ENCODE peak calls at places on chromosomes 6 and 20, in nine cellular contexts. N is AML-193, Y is BJ, Z is activated T-cell treated with anti-CD3 and anti-CD28 coated beads for 1 hour, W is HS-5, K is fibroblast of lung, T is hypothalamus, V is heart right ventricle, P is AG08396. U is an unnamed sample.

GRCh38 chr6:113642714-113643442 is 214.3 kb upstream of the MARCKS start:
- DNase-seq in N (no peak), Y (no peak), Z (no peak), W (no peak), K (peak), T (no peak), V (no peak), P (no peak), U (no peak)

GRCh38 chr6:143747347-143747842 is 69.6 kb downstream of the PHACTR2 start:
- DNase-seq in N (no peak), Y (no peak), Z (no peak), W (no peak), K (no peak), T (no peak), V (no peak), P (no peak), U (no peak)

GRCh38 chr20:60250251-60250650 is 292.0 kb downstream of the CDH26 start:
- DNase-seq in N (no peak), Y (no peak), Z (no peak), W (no peak), K (no peak), T (no peak), V (no peak), P (no peak), U (no peak)

GRCh38 chr6:21898107-21898796 is 304.7 kb downstream of the SOX4 start:
- DNase-seq in N (no peak), Y (no peak), Z (no peak), W (no peak), K (peak), T (no peak), V (no peak), P (no peak), U (no peak)

GRCh38 chr6:131575834-131576478 is 2.9 kb downstream of the ARG1 start:
- DNase-seq in N (peak), Y (no peak), Z (no peak), W (no peak), K (no peak), T (no peak), V (no peak), P (no peak), U (no peak)

GRCh38 chr20:51511861-51512619 is 30.5 kb downstream of the NFATC2 start:
- DNase-seq in N (no peak), Y (no peak), Z (no peak), W (no peak), K (no peak), T (no peak), V (no peak), P (no peak), U (no peak)

GRCh38 chr20:24584538-24585356 is 115.3 kb downstream of the SYNDIG1 start:
- DNase-seq in N (no peak), Y (no peak), Z (no peak), W (peak), K (peak), T (no peak), V (no peak), P (peak), U (no peak)

GRCh38 chr20:23884136-23884770 is 4.7 kb upstream of the CST5 start:
- DNase-seq in N (no peak), Y (no peak), Z (no peak), W (no peak), K (no peak), T (no peak), V (no peak), P (no peak), U (no peak)

GRCh38 chr20:31919756-31920155 is 32.1 kb downstream of the PDRG1 start:
- DNase-seq in N (no peak), Y (no peak), Z (no peak), W (no peak), K (no peak), T (no peak), V (no peak), P (no peak), U (no peak)

GRCh38 chr6:155219858-155220301 is 43.9 kb upstream of the CLDN20 start:
- DNase-seq in N (no peak), Y (no peak), Z (no peak), W (no peak), K (no peak), T (no peak), V (no peak), P (peak), U (no peak)

GRCh38 chr6:54737247-54737646 is 109.3 kb upstream of the FAM83B start:
- DNase-seq in N (peak), Y (no peak), Z (no peak), W (no peak), K (no peak), T (no peak), V (no peak), P (peak), U (no peak)

GRCh38 chr6:130838971-130839370 is 11.8 kb downstream of the SMLR1 start:
- DNase-seq in N (no peak), Y (no peak), Z (no peak), W (no peak), K (no peak), T (no peak), V (no peak), P (no peak), U (no peak)

GRCh38 chr6:40395066-40395697 is 192.0 kb downstream of the LRFN2 start:
- DNase-seq in N (no peak), Y (no peak), Z (no peak), W (no peak), K (no peak), T (no peak), V (no peak), P (no peak), U (no peak)

GRCh38 chr6:2534406-2535139 is 216.1 kb downstream of the MYLK4 start:
- DNase-seq in N (no peak), Y (no peak), Z (no peak), W (no peak), K (no peak), T (no peak), V (no peak), P (no peak), U (no peak)

GRCh38 chr6:143601501-143601900 is 76.3 kb upstream of the PHACTR2 start:
- DNase-seq in N (no peak), Y (no peak), Z (no peak), W (no peak), K (no peak), T (no peak), V (no peak), P (no peak), U (no peak)

GRCh38 chr20:33667245-33668086 is 723 bp downstream of the ACTL10 start:
- DNase-seq in N (no peak), Y (no peak), Z (no peak), W (peak), K (peak), T (peak), V (peak), P (no peak), U (peak)

GRCh38 chr6:152295346-152295745 is 341.8 kb downstream of the SYNE1 start:
- DNase-seq in N (no peak), Y (no peak), Z (no peak), W (peak), K (peak), T (no peak), V (no peak), P (peak), U (no peak)

GRCh38 chr20:58651548-58651822 is 402 bp downstream of the STX16 start:
- DNase-seq in N (no peak), Y (no peak), Z (no peak), W (no peak), K (no peak), T (peak), V (no peak), P (no peak), U (no peak)

GRCh38 chr20:17735206-17735804 is 35.5 kb downstream of the BANF2 start:
- DNase-seq in N (no peak), Y (no peak), Z (no peak), W (no peak), K (peak), T (no peak), V (no peak), P (no peak), U (no peak)

GRCh38 chr6:168746013-168746412 is 305.0 kb downstream of the SMOC2 start:
- DNase-seq in N (no peak), Y (no peak), Z (no peak), W (no peak), K (no peak), T (no peak), V (no peak), P (no peak), U (no peak)

GRCh38 chr20:59258103-59258705 is 42.2 kb upstream of the EDN3 start:
- DNase-seq in N (peak), Y (no peak), Z (no peak), W (no peak), K (no peak), T (no peak), V (no peak), P (no peak), U (no peak)

GRCh38 chr6:40322336-40322735 is 264.8 kb downstream of the LRFN2 start:
- DNase-seq in N (no peak), Y (no peak), Z (no peak), W (no peak), K (no peak), T (no peak), V (no peak), P (no peak), U (no peak)

GRCh38 chr6:161743526-161744196 is 469.8 kb upstream of the AGPAT4 start:
- DNase-seq in N (no peak), Y (no peak), Z (no peak), W (no peak), K (no peak), T (no peak), V (no peak), P (no peak), U (no peak)

GRCh38 chr6:138752017-138752416 is 21.6 kb upstream of the CCDC28A start:
- DNase-seq in N (no peak), Y (no peak), Z (no peak), W (no peak), K (no peak), T (no peak), V (no peak), P (no peak), U (no peak)

GRCh38 chr20:23497458-23498026 is 6.6 kb downstream of the CST8 start:
- DNase-seq in N (no peak), Y (no peak), Z (no peak), W (no peak), K (no peak), T (no peak), V (no peak), P (no peak), U (no peak)

GRCh38 chr20:44805991-44806729 is 4.2 kb downstream of the RIMS4 start:
- DNase-seq in N (no peak), Y (no peak), Z (no peak), W (no peak), K (peak), T (peak), V (no peak), P (peak), U (no peak)

GRCh38 chr20:4513720-4514119 is 208.0 kb upstream of the PRND start:
- DNase-seq in N (no peak), Y (no peak), Z (no peak), W (peak), K (peak), T (no peak), V (no peak), P (peak), U (no peak)

GRCh38 chr6:36791553-36792171 is 47.6 kb downstream of the CPNE5 start:
- DNase-seq in N (no peak), Y (no peak), Z (no peak), W (no peak), K (no peak), T (no peak), V (no peak), P (no peak), U (no peak)

GRCh38 chr20:43636429-43636828 is 30.5 kb upstream of the MYBL2 start:
- DNase-seq in N (no peak), Y (no peak), Z (no peak), W (no peak), K (no peak), T (no peak), V (no peak), P (no peak), U (no peak)

GRCh38 chr20:32155017-32155965 is 45.8 kb downstream of the TM9SF4 start:
- DNase-seq in N (peak), Y (peak), Z (peak), W (peak), K (peak), T (peak), V (peak), P (peak), U (no peak)

GRCh38 chr6:127690092-127690491 is 113.1 kb downstream of the C6orf58 start:
- DNase-seq in N (peak), Y (no peak), Z (no peak), W (no peak), K (peak), T (no peak), V (no peak), P (peak), U (no peak)

GRCh38 chr20:53738039-53738944 is 144.7 kb upstream of the ZNF217 start:
- DNase-seq in N (no peak), Y (peak), Z (no peak), W (no peak), K (peak), T (peak), V (peak), P (peak), U (no peak)

U was measured in T follicular helper cell.